ENCODE peak calls at places on chromosomes 4 and X, in five cellular contexts. Z, X, I, B and C are unnamed samples. For H3K27me3, the result is how much of the 10 kb centered on the place peaks cover.

GRCh38 chr4:112411781-112412281 is 104.1 kb downstream of the NEUROG2 start:
- DNase-seq in Z (no peak), X (no peak), I (no peak), B (peak), C (no peak)

GRCh38 chr4:6530301-6530700 is 44.7 kb upstream of the MAN2B2 start:
- DNase-seq in Z (no peak), X (no peak), I (no peak), B (no peak), C (no peak)

GRCh38 chrX:130109429-130110378 is 593 bp downstream of the ELF4 start:
- DNase-seq in Z (no peak), X (no peak), I (no peak), B (no peak), C (peak)

GRCh38 chr4:7668826-7669225 is 234.1 kb upstream of the PSAPL1 start:
- DNase-seq in Z (no peak), X (no peak), I (no peak), B (no peak), C (no peak)

GRCh38 chr4:102344520-102344954 is 745 bp downstream of the SLC39A8 start:
- DNase-seq in Z (no peak), X (peak), I (no peak), B (peak), C (peak)

GRCh38 chr4:157265281-157265680 is 44.8 kb downstream of the GRIA2 start:
- DNase-seq in Z (no peak), X (no peak), I (peak), B (peak), C (peak)

GRCh38 chr4:105896461-105896939 is 1.2 kb downstream of the NPNT start:
- DNase-seq in Z (no peak), X (no peak), I (no peak), B (no peak), C (no peak)

GRCh38 chrX:384861-385260 is 1.8 kb downstream of the PPP2R3B start:
- DNase-seq in Z (no peak), X (no peak), I (no peak), B (no peak), C (no peak)

GRCh38 chr4:153512952-153513500 is 46.9 kb downstream of the TMEM131L start:
- DNase-seq in Z (no peak), X (no peak), I (no peak), B (peak), C (no peak)

DNA sequence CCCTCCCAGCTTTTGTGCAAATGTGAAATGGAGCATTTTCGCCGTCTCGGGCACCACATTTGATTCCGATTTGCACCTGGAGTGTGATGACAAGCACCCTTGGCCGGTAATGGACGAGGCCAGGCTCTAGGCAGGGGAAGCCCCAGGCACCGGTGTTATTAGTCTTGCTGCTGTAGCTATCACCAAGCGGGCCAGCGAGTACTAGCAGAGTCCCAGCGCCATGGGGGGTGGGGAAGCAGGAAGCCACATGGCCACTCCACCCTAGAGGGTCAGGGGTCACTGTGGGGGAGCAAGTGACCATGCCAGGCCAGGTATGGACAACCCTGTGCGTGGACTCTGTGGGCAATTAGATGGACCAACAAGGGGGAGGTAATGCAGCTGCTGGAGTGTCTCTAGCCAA is 88.8 kb downstream of the CPZ start:
- DNase-seq in Z (no peak), X (no peak), I (no peak), B (no peak), C (no peak)
- H3K4me3 ChIP-seq in Z (no peak), X (no peak), I (no peak), B (no peak), C (no peak)

GRCh38 chr4:41746440-41747229 is 1.9 kb downstream of the PHOX2B start:
- DNase-seq in Z (no peak), X (no peak), I (no peak), B (no peak), C (no peak)

GRCh38 chr4:41748074-41748787 is at the start of gene PHOX2B:
- DNase-seq in Z (no peak), X (no peak), I (no peak), B (no peak), C (no peak)

GRCh38 chr4:41748788-41749445 is 392 bp upstream of the PHOX2B start:
- DNase-seq in Z (no peak), X (no peak), I (no peak), B (no peak), C (no peak)

GRCh38 chr4:41746025-41746439 is 2.5 kb downstream of the PHOX2B start:
- DNase-seq in Z (no peak), X (no peak), I (no peak), B (no peak), C (no peak)

GRCh38 chr4:41747230-41748055 is 1.1 kb downstream of the PHOX2B start:
- DNase-seq in Z (no peak), X (no peak), I (no peak), B (no peak), C (no peak)
- H3K27me3 ChIP-seq in Z (under half), X (half or more), I (under half), B (half or more), C (half or more)

GRCh38 chr4:184477201-184477999 is 3.0 kb upstream of the IRF2 start:
- DNase-seq in Z (no peak), X (no peak), I (no peak), B (no peak), C (no peak)
- H3K4me3 ChIP-seq in Z (no peak), X (no peak), I (no peak), B (no peak), C (no peak)

GRCh38 chr4:150546286-150546685 is 35.7 kb upstream of the MAB21L2 start:
- DNase-seq in Z (no peak), X (no peak), I (no peak), B (no peak), C (no peak)

GRCh38 chr4:150543042-150543441 is 38.9 kb upstream of the MAB21L2 start:
- DNase-seq in Z (no peak), X (no peak), I (no peak), B (no peak), C (no peak)

GRCh38 chr4:150541681-150542080 is 40.3 kb upstream of the MAB21L2 start:
- DNase-seq in Z (no peak), X (no peak), I (no peak), B (no peak), C (no peak)

GRCh38 chr4:150547154-150547838 is 34.7 kb upstream of the MAB21L2 start:
- DNase-seq in Z (no peak), X (no peak), I (no peak), B (no peak), C (no peak)
- H3K27me3 ChIP-seq in Z (under half), X (under half), I (under half), B (under half), C (under half)